ENCODE peak calls at places on chromosomes 1 and 21, in six cellular contexts. One of them, this sample, is unnamed.

GRCh38 chr1:220313576-220313975 is 41.3 kb upstream of the RAB3GAP2 start:
- DNase-seq in cardiac muscle cell: no peak
- DNase-seq in breast epithelium: no peak
- DNase-seq in epithelial cell of proximal tubule: no peak
- DNase-seq in astrocyte of the cerebellum: no peak
- DNase-seq in thoracic aorta: no peak
- DNase-seq in this sample: no peak

GRCh38 chr1:248303324-248303723 is at the start of gene OR2T12:
- DNase-seq in cardiac muscle cell: no peak
- DNase-seq in breast epithelium: no peak
- DNase-seq in epithelial cell of proximal tubule: no peak
- DNase-seq in astrocyte of the cerebellum: no peak
- DNase-seq in thoracic aorta: no peak
- DNase-seq in this sample: no peak

GRCh38 chr1:7567376-7567775 is 203.7 kb upstream of the VAMP3 start:
- DNase-seq in cardiac muscle cell: no peak
- DNase-seq in breast epithelium: no peak
- DNase-seq in epithelial cell of proximal tubule: no peak
- DNase-seq in astrocyte of the cerebellum: no peak
- DNase-seq in thoracic aorta: no peak
- DNase-seq in this sample: no peak

GRCh38 chr1:47477595-47478080 is 39.8 kb downstream of the FOXD2 start:
- DNase-seq in cardiac muscle cell: no peak
- DNase-seq in breast epithelium: no peak
- DNase-seq in epithelial cell of proximal tubule: no peak
- DNase-seq in astrocyte of the cerebellum: no peak
- DNase-seq in thoracic aorta: no peak
- DNase-seq in this sample: no peak

GRCh38 chr1:199102239-199102638 is 463.4 kb downstream of the PTPRC start:
- DNase-seq in cardiac muscle cell: no peak
- DNase-seq in breast epithelium: no peak
- DNase-seq in epithelial cell of proximal tubule: no peak
- DNase-seq in astrocyte of the cerebellum: no peak
- DNase-seq in thoracic aorta: no peak
- DNase-seq in this sample: peak; percentile 33

GRCh38 chr1:244276646-244277045 is 175.1 kb downstream of the ADSS2 start:
- DNase-seq in cardiac muscle cell: peak; percentile 9
- DNase-seq in breast epithelium: no peak
- DNase-seq in epithelial cell of proximal tubule: no peak
- DNase-seq in astrocyte of the cerebellum: no peak
- DNase-seq in thoracic aorta: no peak
- DNase-seq in this sample: no peak

GRCh38 chr1:165884690-165885304 is 57.4 kb downstream of the UCK2 start:
- DNase-seq in cardiac muscle cell: no peak
- DNase-seq in breast epithelium: no peak
- DNase-seq in epithelial cell of proximal tubule: no peak
- DNase-seq in astrocyte of the cerebellum: no peak
- DNase-seq in thoracic aorta: no peak
- DNase-seq in this sample: no peak

GRCh38 chr1:101060992-101061391 is 35.4 kb upstream of the DPH5 start:
- DNase-seq in cardiac muscle cell: no peak
- DNase-seq in breast epithelium: no peak
- DNase-seq in epithelial cell of proximal tubule: peak; percentile 58
- DNase-seq in astrocyte of the cerebellum: no peak
- DNase-seq in thoracic aorta: no peak
- DNase-seq in this sample: no peak

GRCh38 chr1:18116777-18117176 is 9.2 kb downstream of the IGSF21 start:
- DNase-seq in cardiac muscle cell: no peak
- DNase-seq in breast epithelium: no peak
- DNase-seq in epithelial cell of proximal tubule: no peak
- DNase-seq in astrocyte of the cerebellum: no peak
- DNase-seq in thoracic aorta: no peak
- DNase-seq in this sample: no peak

GRCh38 chr1:154145986-154146385 is 8.9 kb downstream of the NUP210L start:
- DNase-seq in cardiac muscle cell: no peak
- DNase-seq in breast epithelium: no peak
- DNase-seq in epithelial cell of proximal tubule: no peak
- DNase-seq in astrocyte of the cerebellum: no peak
- DNase-seq in thoracic aorta: no peak
- DNase-seq in this sample: no peak

GRCh38 chr1:157781048-157781447 is 4.1 kb upstream of the FCRL2 start:
- DNase-seq in cardiac muscle cell: no peak
- DNase-seq in breast epithelium: no peak
- DNase-seq in epithelial cell of proximal tubule: no peak
- DNase-seq in astrocyte of the cerebellum: no peak
- DNase-seq in thoracic aorta: no peak
- DNase-seq in this sample: peak; percentile 69

GRCh38 chr1:228343211-228343661 is 63.4 kb downstream of the TRIM11 start:
- DNase-seq in cardiac muscle cell: no peak
- DNase-seq in breast epithelium: no peak
- DNase-seq in epithelial cell of proximal tubule: no peak
- DNase-seq in astrocyte of the cerebellum: no peak
- DNase-seq in thoracic aorta: no peak
- DNase-seq in this sample: no peak

GRCh38 chr1:5742032-5742431 is 250.2 kb downstream of the NPHP4 start:
- DNase-seq in cardiac muscle cell: no peak
- DNase-seq in breast epithelium: no peak
- DNase-seq in epithelial cell of proximal tubule: no peak
- DNase-seq in astrocyte of the cerebellum: no peak
- DNase-seq in thoracic aorta: no peak
- DNase-seq in this sample: no peak

GRCh38 chr1:172653015-172653709 is 5.7 kb upstream of the FASLG start:
- DNase-seq in cardiac muscle cell: no peak
- DNase-seq in breast epithelium: no peak
- DNase-seq in epithelial cell of proximal tubule: no peak
- DNase-seq in astrocyte of the cerebellum: no peak
- DNase-seq in thoracic aorta: no peak
- DNase-seq in this sample: no peak

GRCh38 chr1:205536759-205537361 is 32.4 kb downstream of the CDK18 start:
- DNase-seq in cardiac muscle cell: no peak
- DNase-seq in breast epithelium: peak; percentile 17
- DNase-seq in epithelial cell of proximal tubule: no peak
- DNase-seq in astrocyte of the cerebellum: no peak
- DNase-seq in thoracic aorta: no peak
- DNase-seq in this sample: no peak

GRCh38 chr1:151779852-151780251 is 10.4 kb downstream of the TDRKH start:
- DNase-seq in cardiac muscle cell: no peak
- DNase-seq in breast epithelium: no peak
- DNase-seq in epithelial cell of proximal tubule: no peak
- DNase-seq in astrocyte of the cerebellum: no peak
- DNase-seq in thoracic aorta: no peak
- DNase-seq in this sample: no peak

GRCh38 chr1:205750683-205751651 is 985 bp upstream of the NUCKS1 start:
- DNase-seq in cardiac muscle cell: peak; percentile 11
- DNase-seq in breast epithelium: no peak
- DNase-seq in epithelial cell of proximal tubule: no peak
- DNase-seq in astrocyte of the cerebellum: no peak
- DNase-seq in thoracic aorta: no peak
- DNase-seq in this sample: no peak

GRCh38 chr1:63350320-63350719 is 17.1 kb upstream of the ALG6 start:
- DNase-seq in cardiac muscle cell: no peak
- DNase-seq in breast epithelium: no peak
- DNase-seq in epithelial cell of proximal tubule: no peak
- DNase-seq in astrocyte of the cerebellum: no peak
- DNase-seq in thoracic aorta: no peak
- DNase-seq in this sample: no peak

GRCh38 chr1:16055613-16056520 is 12.3 kb downstream of the CLCNKB start:
- DNase-seq in cardiac muscle cell: peak; percentile 93
- DNase-seq in breast epithelium: peak; percentile 86
- DNase-seq in epithelial cell of proximal tubule: no peak
- DNase-seq in astrocyte of the cerebellum: peak; percentile 67
- DNase-seq in thoracic aorta: peak; percentile 62
- DNase-seq in this sample: peak; percentile 54

GRCh38 chr1:86154581-86155060 is 2.0 kb downstream of the COL24A1 start:
- DNase-seq in cardiac muscle cell: no peak
- DNase-seq in breast epithelium: no peak
- DNase-seq in epithelial cell of proximal tubule: no peak
- DNase-seq in astrocyte of the cerebellum: no peak
- DNase-seq in thoracic aorta: no peak
- DNase-seq in this sample: no peak

GRCh38 chr1:93528416-93528815 is 80.5 kb downstream of the FNBP1L start:
- DNase-seq in cardiac muscle cell: no peak
- DNase-seq in breast epithelium: no peak
- DNase-seq in epithelial cell of proximal tubule: no peak
- DNase-seq in astrocyte of the cerebellum: no peak
- DNase-seq in thoracic aorta: no peak
- DNase-seq in this sample: no peak

DNA sequence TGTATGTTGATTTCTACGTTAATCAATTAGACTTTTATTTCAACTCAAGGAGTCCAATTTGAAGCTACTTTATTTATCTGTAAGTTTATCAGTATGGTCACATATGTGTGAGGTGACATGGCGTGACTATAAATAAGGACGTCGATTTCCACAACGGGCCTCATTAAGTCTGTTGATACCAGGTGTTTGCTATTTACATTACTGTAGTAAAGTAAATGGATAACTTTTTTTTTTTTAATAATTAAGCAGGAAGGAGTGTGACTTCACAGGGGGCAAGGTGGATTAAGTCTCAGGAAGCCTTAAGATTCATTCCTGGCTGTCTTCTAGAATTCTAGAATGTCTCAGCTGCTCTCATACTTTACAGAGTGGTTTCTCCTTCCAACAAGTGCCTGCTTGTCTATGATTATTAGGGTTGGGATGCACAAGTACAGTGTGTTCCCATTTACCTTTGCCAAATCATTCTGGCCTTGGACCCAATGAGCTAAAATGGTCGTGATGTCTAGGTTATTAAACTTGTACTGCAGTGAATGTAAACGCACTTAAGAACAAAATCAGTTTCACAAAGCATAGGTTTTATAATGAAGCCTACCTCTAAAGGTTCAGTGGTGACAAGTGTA is 15.5 kb downstream of the MAP3K7CL start:
- DNase-seq in cardiac muscle cell: no peak
- DNase-seq in breast epithelium: peak; percentile 36
- DNase-seq in epithelial cell of proximal tubule: no peak
- DNase-seq in astrocyte of the cerebellum: no peak
- DNase-seq in thoracic aorta: no peak
- DNase-seq in this sample: no peak
- H3K4me3 ChIP-seq in cardiac muscle cell: no peak overlapping the region
- H3K4me3 ChIP-seq in breast epithelium: no peak overlapping the region
- H3K4me3 ChIP-seq in epithelial cell of proximal tubule: no peak overlapping the region
- H3K4me3 ChIP-seq in astrocyte of the cerebellum: no peak overlapping the region
- H3K4me3 ChIP-seq in thoracic aorta: peak overlapping the region; percentile 30
- H3K4me3 ChIP-seq in this sample: no peak overlapping the region

GRCh38 chr1:186819563-186819962 is 9.2 kb upstream of the PLA2G4A start:
- DNase-seq in cardiac muscle cell: no peak
- DNase-seq in breast epithelium: no peak
- DNase-seq in epithelial cell of proximal tubule: no peak
- DNase-seq in astrocyte of the cerebellum: no peak
- DNase-seq in thoracic aorta: no peak
- DNase-seq in this sample: no peak

GRCh38 chr1:186813420-186813819 is 15.3 kb upstream of the PLA2G4A start:
- DNase-seq in cardiac muscle cell: no peak
- DNase-seq in breast epithelium: no peak
- DNase-seq in epithelial cell of proximal tubule: no peak
- DNase-seq in astrocyte of the cerebellum: no peak
- DNase-seq in thoracic aorta: no peak
- DNase-seq in this sample: no peak

GRCh38 chr1:186819140-186819539 is 9.6 kb upstream of the PLA2G4A start:
- DNase-seq in cardiac muscle cell: no peak
- DNase-seq in breast epithelium: no peak
- DNase-seq in epithelial cell of proximal tubule: no peak
- DNase-seq in astrocyte of the cerebellum: peak; percentile 72
- DNase-seq in thoracic aorta: no peak
- DNase-seq in this sample: no peak
- H3K4me3 ChIP-seq in cardiac muscle cell: no peak overlapping the region
- H3K4me3 ChIP-seq in breast epithelium: no peak overlapping the region
- H3K4me3 ChIP-seq in epithelial cell of proximal tubule: no peak overlapping the region
- H3K4me3 ChIP-seq in astrocyte of the cerebellum: no peak overlapping the region
- H3K4me3 ChIP-seq in thoracic aorta: no peak overlapping the region
- H3K4me3 ChIP-seq in this sample: no peak overlapping the region

GRCh38 chr1:39922139-39922757 is 20.5 kb upstream of the MYCL start:
- DNase-seq in cardiac muscle cell: no peak
- DNase-seq in breast epithelium: no peak
- DNase-seq in epithelial cell of proximal tubule: no peak
- DNase-seq in astrocyte of the cerebellum: no peak
- DNase-seq in thoracic aorta: no peak
- DNase-seq in this sample: no peak
- H3K4me3 ChIP-seq in cardiac muscle cell: no peak overlapping the region
- H3K4me3 ChIP-seq in breast epithelium: no peak overlapping the region
- H3K4me3 ChIP-seq in epithelial cell of proximal tubule: no peak overlapping the region
- H3K4me3 ChIP-seq in astrocyte of the cerebellum: no peak overlapping the region
- H3K4me3 ChIP-seq in thoracic aorta: no peak overlapping the region
- H3K4me3 ChIP-seq in this sample: no peak overlapping the region

GRCh38 chr1:26530898-26531598 is 1.5 kb downstream of the RPS6KA1 start:
- DNase-seq in cardiac muscle cell: peak; percentile 65
- DNase-seq in breast epithelium: peak; percentile 69
- DNase-seq in epithelial cell of proximal tubule: peak; percentile 68
- DNase-seq in astrocyte of the cerebellum: peak; percentile 45
- DNase-seq in thoracic aorta: no peak
- DNase-seq in this sample: no peak
- H3K4me3 ChIP-seq in cardiac muscle cell: no peak overlapping the region
- H3K4me3 ChIP-seq in breast epithelium: peak overlapping the region; percentile 77
- H3K4me3 ChIP-seq in epithelial cell of proximal tubule: peak overlapping the region; percentile 97
- H3K4me3 ChIP-seq in astrocyte of the cerebellum: peak overlapping the region; percentile 53
- H3K4me3 ChIP-seq in thoracic aorta: no peak overlapping the region
- H3K4me3 ChIP-seq in this sample: peak overlapping the region; percentile 77

This sample was measured in GM12864.